ENCODE peak calls at places on chromosomes 2 and 18, in eight cellular contexts. One of them, this sample, is unnamed.

GRCh38 chr2:1598800-1599199 is 145.5 kb downstream of the PXDN start:
- DNase-seq in memory B cell: no peak
- DNase-seq in sciatic nerve: no peak
- DNase-seq in HS-5: no peak
- DNase-seq in G401: no peak
- DNase-seq in dorsolateral prefrontal cortex: no peak
- DNase-seq in effector memory CD8-positive, alpha-beta T cell: no peak
- DNase-seq in NCI-H1694: no peak
- DNase-seq in this sample: no peak

GRCh38 chr2:19897623-19898245 is 4.0 kb downstream of the TTC32 start:
- DNase-seq in memory B cell: no peak
- DNase-seq in sciatic nerve: no peak
- DNase-seq in HS-5: no peak
- DNase-seq in G401: no peak
- DNase-seq in dorsolateral prefrontal cortex: no peak
- DNase-seq in effector memory CD8-positive, alpha-beta T cell: no peak
- DNase-seq in NCI-H1694: no peak
- DNase-seq in this sample: no peak

GRCh38 chr2:217992061-217992460 is 10.7 kb downstream of the TNS1 start:
- DNase-seq in memory B cell: no peak
- DNase-seq in sciatic nerve: peak; percentile 41
- DNase-seq in HS-5: no peak
- DNase-seq in G401: no peak
- DNase-seq in dorsolateral prefrontal cortex: no peak
- DNase-seq in effector memory CD8-positive, alpha-beta T cell: no peak
- DNase-seq in NCI-H1694: no peak
- DNase-seq in this sample: no peak

GRCh38 chr2:20040489-20041172 is 10.8 kb downstream of the LAPTM4A start:
- DNase-seq in memory B cell: no peak
- DNase-seq in sciatic nerve: no peak
- DNase-seq in HS-5: peak; percentile 39
- DNase-seq in G401: no peak
- DNase-seq in dorsolateral prefrontal cortex: no peak
- DNase-seq in effector memory CD8-positive, alpha-beta T cell: no peak
- DNase-seq in NCI-H1694: no peak
- DNase-seq in this sample: no peak

GRCh38 chr2:8229546-8229986 is 452.3 kb upstream of the ID2 start:
- DNase-seq in memory B cell: no peak
- DNase-seq in sciatic nerve: peak; percentile 76
- DNase-seq in HS-5: no peak
- DNase-seq in G401: no peak
- DNase-seq in dorsolateral prefrontal cortex: no peak
- DNase-seq in effector memory CD8-positive, alpha-beta T cell: peak; percentile 26
- DNase-seq in NCI-H1694: no peak
- DNase-seq in this sample: no peak

GRCh38 chr2:165675551-165675968 is 118.5 kb downstream of the GALNT3 start:
- DNase-seq in memory B cell: no peak
- DNase-seq in sciatic nerve: no peak
- DNase-seq in HS-5: no peak
- DNase-seq in G401: no peak
- DNase-seq in dorsolateral prefrontal cortex: no peak
- DNase-seq in effector memory CD8-positive, alpha-beta T cell: no peak
- DNase-seq in NCI-H1694: no peak
- DNase-seq in this sample: no peak

GRCh38 chr2:12728221-12728777 is 11.6 kb downstream of the TRIB2 start:
- DNase-seq in memory B cell: peak; percentile 33
- DNase-seq in sciatic nerve: no peak
- DNase-seq in HS-5: no peak
- DNase-seq in G401: no peak
- DNase-seq in dorsolateral prefrontal cortex: no peak
- DNase-seq in effector memory CD8-positive, alpha-beta T cell: peak; percentile 52
- DNase-seq in NCI-H1694: no peak
- DNase-seq in this sample: no peak

GRCh38 chr18:70781860-70782453 is 493.1 kb downstream of the SOCS6 start:
- DNase-seq in memory B cell: no peak
- DNase-seq in sciatic nerve: no peak
- DNase-seq in HS-5: peak; percentile 15
- DNase-seq in G401: peak; percentile 75
- DNase-seq in dorsolateral prefrontal cortex: peak; percentile 12
- DNase-seq in effector memory CD8-positive, alpha-beta T cell: peak; percentile 17
- DNase-seq in NCI-H1694: peak; percentile 24
- DNase-seq in this sample: peak; percentile 40

GRCh38 chr2:201414099-201415023 is 36.9 kb downstream of the TRAK2 start:
- DNase-seq in memory B cell: no peak
- DNase-seq in sciatic nerve: no peak
- DNase-seq in HS-5: no peak
- DNase-seq in G401: no peak
- DNase-seq in dorsolateral prefrontal cortex: no peak
- DNase-seq in effector memory CD8-positive, alpha-beta T cell: no peak
- DNase-seq in NCI-H1694: no peak
- DNase-seq in this sample: no peak